ENCODE peak calls at places on chromosomes 5 and 9, in four cellular contexts. U is central memory CD4-positive, alpha-beta T cell; J is A172; Z is pulmonary artery endothelial cell. M is an unnamed sample.

GRCh38 chr9:88829276-88829675 is 162.0 kb upstream of the S1PR3 start:
- DNase-seq in U (no peak), J (no peak), Z (no peak), M (peak)

GRCh38 chr9:6984941-6985578 is 227.3 kb downstream of the KDM4C start:
- DNase-seq in U (no peak), J (no peak), Z (no peak), M (no peak)

GRCh38 chr5:99061299-99061698 is 132.5 kb upstream of the CHD1 start:
- DNase-seq in U (no peak), J (no peak), Z (no peak), M (no peak)

GRCh38 chr5:181191526-181192336 is 13.3 kb downstream of the TRIM7 start:
- DNase-seq in U (peak), J (peak), Z (peak), M (peak)

GRCh38 chr5:177490311-177490991 is 7.0 kb downstream of the PDLIM7 start:
- DNase-seq in U (no peak), J (no peak), Z (no peak), M (no peak)

GRCh38 chr5:59002162-59002825 is 419.4 kb downstream of the RAB3C start:
- DNase-seq in U (no peak), J (no peak), Z (no peak), M (no peak)

GRCh38 chr5:76610196-76610595 is 13.0 kb downstream of the F2RL2 start:
- DNase-seq in U (no peak), J (no peak), Z (no peak), M (no peak)

GRCh38 chr9:99472240-99472915 is 250.3 kb downstream of the SEC61B start:
- DNase-seq in U (no peak), J (no peak), Z (no peak), M (no peak)

GRCh38 chr9:130333041-130334040 is 67.8 kb downstream of the HMCN2 start:
- DNase-seq in U (no peak), J (no peak), Z (no peak), M (no peak)

GRCh38 chr5:15889001-15889400 is 290.6 kb downstream of the MARCHF11 start:
- DNase-seq in U (no peak), J (no peak), Z (no peak), M (no peak)

GRCh38 chr9:34374905-34375552 is 1.7 kb downstream of the MYORG start:
- DNase-seq in U (no peak), J (no peak), Z (no peak), M (peak)

GRCh38 chr9:764105-764524 is 77.4 kb upstream of the DMRT1 start:
- DNase-seq in U (peak), J (peak), Z (peak), M (peak)

GRCh38 chr9:9352877-9353481 is 1259.8 kb downstream of the PTPRD start:
- DNase-seq in U (no peak), J (no peak), Z (no peak), M (peak)

GRCh38 chr5:150163547-150164059 is 3.0 kb upstream of the CDX1 start:
- DNase-seq in U (no peak), J (no peak), Z (no peak), M (no peak)

GRCh38 chr5:8906303-8906967 is 639.4 kb downstream of the SEMA5A start:
- DNase-seq in U (no peak), J (peak), Z (no peak), M (peak)

GRCh38 chr5:157689942-157690689 is 18.8 kb downstream of the C5orf52 start:
- DNase-seq in U (no peak), J (no peak), Z (no peak), M (no peak)

GRCh38 chr5:60196382-60197113 is 303.0 kb upstream of the PDE4D start:
- DNase-seq in U (no peak), J (peak), Z (peak), M (peak)

GRCh38 chr9:27851858-27852257 is 278.6 kb upstream of the C9orf72 start:
- DNase-seq in U (no peak), J (no peak), Z (no peak), M (no peak)

GRCh38 chr9:110006657-110007056 is 201.3 kb downstream of the C9orf152 start:
- DNase-seq in U (no peak), J (no peak), Z (no peak), M (no peak)

GRCh38 chr5:21573915-21574314 is 1279.2 kb downstream of the CDH12 start:
- DNase-seq in U (no peak), J (no peak), Z (no peak), M (no peak)

GRCh38 chr5:151509231-151509630 is 61.8 kb downstream of the SLC36A1 start:
- DNase-seq in U (no peak), J (peak), Z (no peak), M (peak)

GRCh38 chr5:75192804-75193203 is 43.9 kb downstream of the ANKRD31 start:
- DNase-seq in U (no peak), J (no peak), Z (no peak), M (no peak)

GRCh38 chr9:107541523-107541922 is 52.0 kb upstream of the KLF4 start:
- DNase-seq in U (no peak), J (no peak), Z (no peak), M (no peak)

GRCh38 chr5:175746851-175747250 is 89.0 kb downstream of the HRH2 start:
- DNase-seq in U (no peak), J (peak), Z (no peak), M (peak)

GRCh38 chr5:130528474-130528873 is 624.2 kb downstream of the CHSY3 start:
- DNase-seq in U (no peak), J (peak), Z (no peak), M (peak)

GRCh38 chr9:16304301-16304700 is 566.2 kb downstream of the BNC2 start:
- DNase-seq in U (no peak), J (no peak), Z (no peak), M (peak)

GRCh38 chr9:121809356-121810050 is 158.1 kb downstream of the DAB2IP start:
- DNase-seq in U (no peak), J (no peak), Z (no peak), M (no peak)

GRCh38 chr5:176803027-176803942 is 7.1 kb upstream of the UNC5A start:
- DNase-seq in U (no peak), J (no peak), Z (no peak), M (no peak)

GRCh38 chr9:893843-894420 is 52.4 kb downstream of the DMRT1 start:
- DNase-seq in U (peak), J (peak), Z (peak), M (peak)

GRCh38 chr5:135990518-135991240 is 35.9 kb upstream of the LECT2 start:
- DNase-seq in U (no peak), J (no peak), Z (no peak), M (no peak)

GRCh38 chr9:128917151-128917849 is 3.5 kb upstream of the PHYHD1 start:
- DNase-seq in U (no peak), J (no peak), Z (peak), M (peak)

GRCh38 chr5:177973066-177973635 is 22.9 kb downstream of the PROP1 start:
- DNase-seq in U (no peak), J (peak), Z (no peak), M (no peak)

M was measured in PC-3.